ENCODE peak calls at places on chromosomes 3 and 15, in eight cellular contexts. X, S, K, P, B, H, O and V are unnamed samples.

GRCh38 chr3:127464642-127465041 is 125.9 kb downstream of the TPRA1 start:
- DNase-seq in K (no peak), P (no peak), B (peak), O (no peak), X (no peak), H (no peak), S (no peak), V (no peak)

GRCh38 chr3:183022935-183023516 is 42.7 kb upstream of the DCUN1D1 start:
- DNase-seq in H (no peak), B (no peak), O (no peak), X (no peak), P (no peak), S (no peak), K (no peak), V (no peak)

GRCh38 chr15:65405793-65406192 is 17.0 kb downstream of the IGDCC4 start:
- DNase-seq in X (no peak), H (no peak), K (no peak), S (no peak), O (no peak), P (no peak), B (no peak), V (no peak)

GRCh38 chr15:66042624-66043023 is 173.3 kb downstream of the RAB11A start:
- DNase-seq in O (no peak), S (no peak), P (peak), X (no peak), H (no peak), B (peak), K (no peak), V (peak)

GRCh38 chr3:42655331-42655888 is 1.9 kb downstream of the ZBTB47 start:
- DNase-seq in S (no peak), O (peak), K (peak), B (peak), H (no peak), P (peak), X (no peak), V (no peak)

GRCh38 chr3:157499342-157499963 is 3.8 kb downstream of the VEPH1 start:
- DNase-seq in B (peak), K (peak), H (no peak), X (no peak), S (peak), O (no peak), P (peak), V (peak)

GRCh38 chr3:119184808-119185690 is 11.7 kb downstream of the UPK1B start:
- DNase-seq in P (no peak), S (no peak), B (no peak), O (no peak), K (no peak), H (peak), X (no peak), V (no peak)

GRCh38 chr3:51968175-51968681 is 974 bp upstream of the PCBP4 start:
- DNase-seq in X (peak), H (no peak), S (no peak), O (peak), P (peak), K (no peak), B (no peak), V (no peak)

GRCh38 chr15:101003076-101003475 is 83.9 kb downstream of the LRRK1 start:
- DNase-seq in B (no peak), K (no peak), O (no peak), H (no peak), P (no peak), X (no peak), S (no peak), V (no peak)

GRCh38 chr3:44114142-44114541 is 127.5 kb upstream of the TOPAZ1 start:
- DNase-seq in O (peak), X (peak), H (no peak), S (no peak), K (no peak), P (peak), B (peak), V (no peak)

GRCh38 chr15:63466378-63467192 is 37.8 kb upstream of the USP3 start:
- DNase-seq in B (no peak), H (no peak), X (peak), O (peak), P (peak), S (no peak), K (no peak), V (peak)

GRCh38 chr15:61500951-61501350 is 271.8 kb upstream of the RORA start:
- DNase-seq in O (peak), X (no peak), H (no peak), B (no peak), K (no peak), P (no peak), S (peak), V (no peak)

GRCh38 chr15:64985382-64986033 is 4.2 kb downstream of the SPG21 start:
- DNase-seq in P (no peak), H (no peak), S (no peak), K (no peak), O (no peak), B (peak), X (no peak), V (no peak)

DNA sequence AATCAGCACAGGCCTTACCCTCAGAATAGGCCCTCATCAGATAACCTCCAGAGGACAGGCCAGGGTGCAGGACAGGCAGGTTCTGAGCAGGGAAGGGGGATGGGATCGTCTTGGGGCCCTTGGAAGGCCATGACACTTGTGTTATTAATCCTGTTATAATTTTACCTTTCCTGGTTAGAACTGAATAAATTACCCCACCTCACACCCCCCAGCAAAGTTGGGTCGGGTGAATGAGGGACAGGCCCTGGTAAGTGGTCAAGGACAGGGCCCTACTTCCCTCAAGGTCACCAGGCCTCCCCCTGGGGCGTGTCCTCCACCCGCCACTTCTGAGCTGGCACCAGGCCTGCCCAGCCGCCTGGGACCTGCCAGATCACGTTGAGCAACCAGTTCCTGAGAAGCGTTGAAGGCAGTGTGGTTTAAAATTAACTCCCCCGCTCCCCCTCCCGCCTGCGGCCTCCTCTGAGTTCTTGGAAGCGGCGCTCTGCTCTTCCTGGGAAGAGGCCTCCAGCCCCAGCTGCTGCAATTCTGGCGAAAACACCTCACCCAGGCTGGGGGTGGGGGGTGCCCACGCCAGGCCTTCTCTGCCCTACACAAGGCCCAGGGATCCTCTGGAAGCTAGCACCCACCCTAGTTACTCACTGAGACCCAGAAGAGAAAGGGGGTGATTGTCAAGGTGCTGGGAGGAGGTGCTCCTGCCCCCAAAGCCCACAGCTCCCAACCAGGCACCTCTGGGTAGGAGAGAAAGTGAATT is 10.6 kb downstream of the CISH start:
- DNase-seq in K (peak), B (peak), S (peak), H (no peak), X (peak), P (peak), O (peak), V (peak)
- TF ChIP-seq POLR2AphosphoS5 in K (peak), B (peak), S (peak), H (no peak), X (peak), P (no peak), O (peak), V (peak)

DNA sequence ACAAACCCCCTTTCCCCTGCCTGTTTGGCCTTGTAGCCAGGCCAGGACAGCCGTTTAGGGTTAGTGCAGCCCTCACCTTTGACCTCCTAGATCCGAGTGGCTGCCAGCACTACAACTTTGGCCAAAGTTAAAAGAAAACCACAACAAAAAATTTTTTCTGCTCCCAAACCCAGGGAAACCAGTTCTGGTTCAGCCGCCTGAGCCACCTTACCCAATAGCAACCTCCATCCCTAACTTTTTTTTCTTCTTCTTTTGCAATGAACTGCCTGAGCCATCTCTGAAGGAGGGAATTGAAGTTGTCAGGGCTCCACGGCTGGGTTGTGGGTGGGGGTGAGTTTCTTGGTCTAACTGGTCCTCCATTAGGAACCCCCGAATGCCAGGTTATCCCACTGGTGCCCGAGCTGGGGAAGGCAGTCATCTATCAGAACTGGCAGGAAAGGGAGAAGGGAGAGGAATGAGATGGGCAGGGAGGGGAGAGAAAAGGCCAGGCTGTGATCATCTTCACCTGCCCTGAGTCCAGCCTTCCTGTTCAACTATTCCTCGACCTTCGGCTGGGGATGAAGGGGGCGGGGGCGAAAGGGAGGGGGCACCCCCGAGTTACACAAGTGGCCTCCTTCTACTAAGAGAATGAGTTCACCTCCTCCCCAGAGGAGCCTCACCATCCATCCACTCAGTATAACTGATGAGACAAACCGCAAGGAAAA is 6.2 kb upstream of the NR2F2 start:
- DNase-seq in X (no peak), P (no peak), H (no peak), B (no peak), O (no peak), S (no peak), K (no peak), V (no peak)
- TF ChIP-seq POLR2AphosphoS5 in X (no peak), P (no peak), H (no peak), B (no peak), O (no peak), S (peak), K (no peak), V (no peak)

DNA sequence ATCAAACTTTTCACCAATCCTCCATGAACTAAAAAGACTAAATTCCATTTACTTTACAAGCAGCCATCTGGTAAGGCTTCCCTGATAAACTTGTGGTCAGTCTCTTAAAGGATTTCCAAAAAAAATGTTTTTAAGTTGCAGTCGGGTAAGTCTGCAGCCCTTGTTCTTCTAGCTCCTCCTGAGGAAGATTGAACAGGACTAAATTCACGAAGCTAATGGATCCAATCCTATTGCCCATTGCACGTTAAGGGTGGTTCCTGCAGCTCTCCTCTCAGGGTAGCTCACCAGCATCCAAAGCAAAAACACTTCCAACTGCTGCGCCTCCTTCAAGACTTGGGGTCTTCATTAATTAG is 2.8 kb downstream of the HES1 start:
- DNase-seq in S (no peak), B (no peak), K (no peak), P (no peak), X (no peak), O (no peak), H (no peak), V (no peak)
- TF ChIP-seq POLR2AphosphoS5 in S (no peak), B (no peak), K (no peak), P (no peak), X (no peak), O (no peak), H (no peak), V (no peak)

DNA sequence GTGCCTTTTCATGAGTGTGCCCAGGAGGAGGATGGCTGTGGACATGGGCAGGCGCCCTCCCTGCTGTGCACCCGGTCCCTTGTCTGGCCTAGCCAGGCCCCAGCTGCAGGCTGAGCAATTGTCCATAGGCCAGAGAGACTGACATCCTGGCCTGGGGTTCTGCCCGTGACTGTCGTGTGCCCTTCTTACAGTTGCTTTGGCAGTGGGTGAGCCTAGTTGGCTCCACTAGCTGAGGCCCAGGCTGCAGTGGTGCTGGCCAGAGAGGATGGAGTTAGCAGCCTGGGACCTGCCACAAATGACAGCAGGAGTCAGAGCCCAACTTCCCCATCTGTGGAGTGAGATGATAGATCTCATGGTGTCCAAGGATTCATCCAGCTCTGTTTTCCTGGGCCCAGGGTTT is 9.0 kb upstream of the CHRNB4 start:
- DNase-seq in K (no peak), S (no peak), P (no peak), B (no peak), X (no peak), O (no peak), H (no peak), V (no peak)
- TF ChIP-seq POLR2AphosphoS5 in K (no peak), S (no peak), P (no peak), B (no peak), X (no peak), O (no peak), H (no peak), V (no peak)

GRCh38 chr3:122568755-122569154 is 4.6 kb downstream of the DTX3L start:
- DNase-seq in S (no peak), P (no peak), B (no peak), K (no peak), X (no peak), O (no peak), H (no peak), V (peak)
- TF ChIP-seq POLR2AphosphoS5 in S (no peak), P (no peak), B (no peak), K (no peak), X (no peak), O (no peak), H (no peak), V (peak)

DNA sequence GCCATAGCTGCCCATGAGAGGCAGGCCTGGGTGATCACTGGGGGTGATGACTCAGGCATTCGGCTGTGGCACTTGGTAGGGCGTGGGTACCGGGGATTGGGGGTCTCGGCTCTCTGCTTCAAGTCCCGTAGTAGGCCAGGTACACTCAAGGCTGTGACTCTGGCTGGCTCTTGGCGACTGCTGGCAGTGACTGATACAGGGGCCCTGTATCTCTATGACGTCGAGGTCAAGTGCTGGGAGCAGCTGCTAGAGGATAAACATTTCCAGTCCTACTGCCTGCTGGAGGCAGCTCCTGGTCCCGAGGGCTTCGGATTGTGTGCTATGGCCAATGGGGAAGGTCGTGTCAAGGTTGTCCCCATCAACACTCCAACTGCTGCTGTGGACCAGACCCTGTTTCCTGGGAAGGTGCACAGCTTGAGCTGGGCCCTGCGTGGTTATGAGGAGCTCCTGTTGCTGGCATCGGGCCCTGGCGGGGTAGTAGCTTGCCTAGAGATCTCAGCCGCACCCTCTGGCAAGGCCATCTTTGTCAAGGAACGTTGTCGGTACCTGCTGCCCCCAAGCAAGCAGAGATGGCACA is 5.3 kb downstream of the WDR6 start:
- DNase-seq in P (no peak), S (no peak), X (no peak), H (no peak), B (no peak), K (no peak), O (no peak), V (no peak)
- TF ChIP-seq POLR2AphosphoS5 in P (no peak), S (no peak), X (no peak), H (no peak), B (no peak), K (no peak), O (no peak), V (no peak)